ENCODE peak calls at places on chromosomes 16 and 17, in eight cellular contexts. R, F, K, S, B, P, V and O are unnamed samples.

GRCh38 chr17:68089881-68090280 is 54.3 kb downstream of the KPNA2 start:
- DNase-seq in R (peak; percentile 55), F (no peak), K (peak; percentile 34), S (no peak), B (peak; percentile 64), P (no peak), V (peak; percentile 71), O (peak; percentile 18)

GRCh38 chr17:57261084-57261461 is 4.8 kb downstream of the MSI2 start:
- DNase-seq in R (no peak), F (no peak), K (no peak), S (no peak), B (no peak), P (no peak), V (no peak), O (no peak)

GRCh38 chr16:19898924-19899604 is 14.4 kb upstream of the GPRC5B start:
- DNase-seq in R (peak; percentile 66), F (peak; percentile 33), K (no peak), S (no peak), B (peak; percentile 46), P (no peak), V (peak; percentile 57), O (peak; percentile 59)

GRCh38 chr17:80071116-80071980 is 30.0 kb upstream of the GAA start:
- DNase-seq in R (no peak), F (peak; percentile 85), K (peak; percentile 34), S (peak; percentile 21), B (peak; percentile 85), P (peak; percentile 87), V (peak; percentile 82), O (no peak)

GRCh38 chr16:66247516-66248089 is 118.9 kb upstream of the CDH5 start:
- DNase-seq in R (no peak), F (peak; percentile 77), K (no peak), S (no peak), B (no peak), P (peak; percentile 77), V (no peak), O (no peak)

GRCh38 chr17:14396542-14396941 is 95.7 kb downstream of the HS3ST3B1 start:
- DNase-seq in R (peak; percentile 14), F (no peak), K (no peak), S (no peak), B (no peak), P (no peak), V (no peak), O (no peak)

GRCh38 chr17:71790791-71791190 is 330.0 kb upstream of the SOX9 start:
- DNase-seq in R (no peak), F (no peak), K (no peak), S (no peak), B (no peak), P (no peak), V (no peak), O (no peak)

GRCh38 chr16:23339781-23340180 is 37.7 kb downstream of the SCNN1B start:
- DNase-seq in R (no peak), F (no peak), K (no peak), S (no peak), B (no peak), P (no peak), V (no peak), O (no peak)

GRCh38 chr16:12896562-12896961 is 4.8 kb upstream of the SHISA9 start:
- DNase-seq in R (peak; percentile 60), F (no peak), K (no peak), S (no peak), B (no peak), P (no peak), V (no peak), O (peak; percentile 49)

GRCh38 chr17:21379080-21379711 is 3.0 kb downstream of the KCNJ12 start:
- DNase-seq in R (no peak), F (no peak), K (no peak), S (no peak), B (peak; percentile 94), P (no peak), V (peak; percentile 70), O (no peak)

GRCh38 chr16:66926171-66926570 is 836 bp upstream of the RRAD start:
- DNase-seq in R (no peak), F (no peak), K (no peak), S (no peak), B (peak; percentile 40), P (peak; percentile 77), V (peak; percentile 38), O (no peak)

GRCh38 chr17:79405823-79406222 is 205.0 kb downstream of the RBFOX3 start:
- DNase-seq in R (no peak), F (no peak), K (no peak), S (no peak), B (no peak), P (no peak), V (no peak), O (no peak)

GRCh38 chr16:69720822-69721430 is 5.4 kb downstream of the NQO1 start:
- DNase-seq in R (no peak), F (no peak), K (no peak), S (no peak), B (no peak), P (no peak), V (no peak), O (no peak)

GRCh38 chr17:6381052-6381451 is 53.9 kb downstream of the AIPL1 start:
- DNase-seq in R (no peak), F (no peak), K (no peak), S (no peak), B (no peak), P (no peak), V (no peak), O (no peak)

GRCh38 chr17:82041139-82041814 is 3.8 kb upstream of the DCXR start:
- DNase-seq in R (no peak), F (no peak), K (no peak), S (no peak), B (no peak), P (no peak), V (no peak), O (no peak)

GRCh38 chr17:30176845-30177244 is 58.7 kb downstream of the SLC6A4 start:
- DNase-seq in R (no peak), F (no peak), K (no peak), S (no peak), B (no peak), P (no peak), V (no peak), O (no peak)

GRCh38 chr16:17773698-17774101 is 302.9 kb upstream of the XYLT1 start:
- DNase-seq in R (no peak), F (no peak), K (no peak), S (no peak), B (no peak), P (no peak), V (no peak), O (no peak)

GRCh38 chr17:34997355-34997862 is 17.1 kb downstream of the LIG3 start:
- DNase-seq in R (no peak), F (peak; percentile 70), K (no peak), S (peak; percentile 19), B (peak; percentile 88), P (peak; percentile 91), V (peak; percentile 72), O (no peak)

GRCh38 chr16:50293994-50294855 is 27.9 kb downstream of the ADCY7 start:
- DNase-seq in R (no peak), F (no peak), K (no peak), S (no peak), B (no peak), P (no peak), V (no peak), O (no peak)

GRCh38 chr16:87541882-87542234 is 49.0 kb upstream of the ZCCHC14 start:
- DNase-seq in R (no peak), F (no peak), K (no peak), S (no peak), B (no peak), P (no peak), V (no peak), O (no peak)

GRCh38 chr17:19766421-19767270 is 18.5 kb upstream of the ALDH3A1 start:
- DNase-seq in R (peak; percentile 77), F (peak; percentile 82), K (peak; percentile 93), S (peak; percentile 74), B (peak; percentile 81), P (peak; percentile 88), V (peak; percentile 76), O (peak; percentile 83)

GRCh38 chr17:77437017-77437416 is 296.2 kb downstream of the SEC14L1 start:
- DNase-seq in R (no peak), F (no peak), K (no peak), S (peak; percentile 24), B (no peak), P (peak; percentile 82), V (no peak), O (no peak)

GRCh38 chr17:61484174-61484573 is 32.0 kb downstream of the TBX4 start:
- DNase-seq in R (no peak), F (no peak), K (no peak), S (no peak), B (peak; percentile 20), P (no peak), V (no peak), O (no peak)

GRCh38 chr16:85173981-85174751 is 61.9 kb upstream of the CIBAR2 start:
- DNase-seq in R (peak; percentile 57), F (peak; percentile 64), K (peak; percentile 91), S (no peak), B (peak; percentile 68), P (peak; percentile 82), V (peak; percentile 71), O (no peak)
- TF ChIP-seq POLR2A in R (no peak), F (no peak), K (no peak), S (no peak), B (no peak), P (no peak), V (no peak), O (no peak)

GRCh38 chr16:10738231-10739077 is 5.2 kb upstream of the NUBP1 start:
- DNase-seq in R (peak; percentile 84), F (peak; percentile 59), K (peak; percentile 48), S (no peak), B (peak; percentile 48), P (peak; percentile 86), V (peak; percentile 72), O (peak; percentile 41)
- TF ChIP-seq POLR2A in R (no peak), F (no peak), K (no peak), S (no peak), B (no peak), P (no peak), V (no peak), O (no peak)

DNA sequence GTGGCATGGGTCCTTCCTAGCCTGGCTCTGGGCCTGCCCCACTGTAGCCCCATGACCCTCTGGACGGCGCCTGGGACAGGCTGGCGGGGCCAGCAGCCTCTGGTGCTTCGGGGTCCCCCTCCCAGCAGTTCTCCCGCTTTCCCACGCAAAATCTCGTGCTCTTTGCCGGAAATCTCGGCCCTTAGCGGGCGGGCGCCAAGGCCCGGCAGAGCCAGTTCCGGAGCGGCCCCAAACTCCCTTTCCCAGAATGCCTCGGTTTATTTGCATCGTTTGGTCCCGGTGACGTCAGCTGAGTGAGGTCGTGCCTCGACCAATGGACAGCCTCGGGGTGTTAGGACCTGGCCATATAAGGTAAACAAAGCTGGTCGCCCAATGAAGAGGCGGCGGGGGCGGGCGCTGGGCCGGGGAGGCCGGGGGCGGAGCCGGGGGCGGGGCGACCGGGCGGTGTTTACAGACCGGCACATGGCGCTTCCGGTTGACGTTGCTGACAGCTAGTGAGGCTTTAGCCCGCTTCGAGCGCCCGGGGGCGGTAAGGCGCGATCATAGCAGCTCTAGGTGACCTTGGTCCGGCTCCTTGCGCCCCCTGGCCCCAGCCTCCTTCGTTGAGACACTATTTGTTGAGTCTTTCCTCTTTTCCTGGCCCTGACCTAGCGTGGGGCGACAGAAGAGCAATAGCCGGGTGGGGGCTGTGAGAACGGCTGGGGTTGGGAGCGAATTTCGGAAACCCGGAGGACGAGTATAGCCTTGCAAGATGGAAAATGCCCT is 1.5 kb upstream of the UBALD1 start:
- DNase-seq in R (peak; percentile 100), F (peak; percentile 100), K (peak; percentile 98), S (peak; percentile 100), B (peak; percentile 100), P (peak; percentile 100), V (peak; percentile 100), O (peak; percentile 100)
- TF ChIP-seq POLR2A in R (peak; percentile 72), F (peak; percentile 74), K (peak; percentile 44), S (peak; percentile 80), B (no peak), P (peak; percentile 87), V (peak; percentile 78), O (peak; percentile 74)

GRCh38 chr17:2406903-2407790 is 6.3 kb upstream of the MNT start:
- DNase-seq in R (peak; percentile 89), F (no peak), K (peak; percentile 78), S (no peak), B (peak; percentile 69), P (peak; percentile 87), V (peak; percentile 71), O (peak; percentile 44)
- TF ChIP-seq POLR2A in R (no peak), F (no peak), K (peak; percentile 18), S (peak; percentile 82), B (no peak), P (no peak), V (no peak), O (no peak)